ENCODE peak calls at places on chromosome 2, in five cellular contexts. W is GM12878, D is K562, U is HepG2, A is SK-N-SH. I is an unnamed sample.

GRCh38 chr2:212021947-212022346 is 516.7 kb downstream of the ERBB4 start:
- DNase-seq in W (no peak), D (no peak), U (peak; percentile 7), A (no peak), I (no peak)

GRCh38 chr2:85911836-85912692 is 23.3 kb upstream of the ST3GAL5 start:
- DNase-seq in W (no peak), D (no peak), U (no peak), A (no peak), I (no peak)

GRCh38 chr2:236653863-236654262 is 84.2 kb downstream of the ACKR3 start:
- DNase-seq in W (no peak), D (no peak), U (no peak), A (no peak), I (no peak)

GRCh38 chr2:220855296-220855695 is 716.8 kb downstream of the EPHA4 start:
- DNase-seq in W (no peak), D (no peak), U (no peak), A (no peak), I (no peak)

GRCh38 chr2:102385522-102385921 is 29.9 kb downstream of the IL18R1 start:
- DNase-seq in W (no peak), D (no peak), U (no peak), A (no peak), I (no peak)

GRCh38 chr2:239203443-239204142 is 197.2 kb downstream of the HDAC4 start:
- DNase-seq in W (no peak), D (no peak), U (no peak), A (no peak), I (no peak)

GRCh38 chr2:45649855-45650806 is 1.3 kb upstream of the PRKCE start:
- DNase-seq in W (no peak), D (peak; percentile 46), U (peak; percentile 64), A (peak; percentile 89), I (peak; percentile 60)

GRCh38 chr2:100577777-100578176 is 15.0 kb downstream of the PDCL3 start:
- DNase-seq in W (no peak), D (no peak), U (no peak), A (no peak), I (no peak)

GRCh38 chr2:219167997-219168396 is 1.8 kb downstream of the SLC23A3 start:
- DNase-seq in W (no peak), D (no peak), U (no peak), A (no peak), I (no peak)

GRCh38 chr2:101188683-101189405 is 37.7 kb upstream of the TBC1D8 start:
- DNase-seq in W (no peak), D (peak; percentile 39), U (peak; percentile 70), A (peak; percentile 74), I (peak; percentile 69)

GRCh38 chr2:28493636-28494035 is 2.2 kb upstream of the PLB1 start:
- DNase-seq in W (no peak), D (no peak), U (no peak), A (no peak), I (no peak)

GRCh38 chr2:29920631-29921559 is 491 bp downstream of the ALK start:
- DNase-seq in W (no peak), D (no peak), U (no peak), A (peak; percentile 76), I (peak; percentile 17)

GRCh38 chr2:212245868-212246267 is 292.7 kb downstream of the ERBB4 start:
- DNase-seq in W (no peak), D (no peak), U (no peak), A (no peak), I (no peak)

GRCh38 chr2:157413342-157414035 is 30.4 kb downstream of the CYTIP start:
- DNase-seq in W (peak; percentile 97), D (no peak), U (no peak), A (no peak), I (no peak)

GRCh38 chr2:195471807-195472206 is 185.2 kb upstream of the SLC39A10 start:
- DNase-seq in W (no peak), D (no peak), U (no peak), A (no peak), I (no peak)

GRCh38 chr2:159859583-159859982 is 61.6 kb upstream of the CD302 start:
- DNase-seq in W (no peak), D (no peak), U (no peak), A (no peak), I (no peak)

GRCh38 chr2:205807229-205807628 is 124.9 kb downstream of the NRP2 start:
- DNase-seq in W (no peak), D (no peak), U (no peak), A (no peak), I (no peak)

GRCh38 chr2:210252699-210253606 is 27.7 kb upstream of the ACADL start:
- DNase-seq in W (no peak), D (no peak), U (no peak), A (no peak), I (no peak)

GRCh38 chr2:19711470-19712372 is 190.1 kb downstream of the TTC32 start:
- DNase-seq in W (no peak), D (no peak), U (peak; percentile 46), A (no peak), I (peak; percentile 15)

GRCh38 chr2:68031546-68032160 is 31.2 kb downstream of the C1D start:
- DNase-seq in W (peak; percentile 12), D (peak; percentile 46), U (peak; percentile 64), A (peak; percentile 48), I (peak; percentile 27)

GRCh38 chr2:134675294-134675693 is 43.5 kb downstream of the TMEM163 start:
- DNase-seq in W (no peak), D (no peak), U (no peak), A (no peak), I (no peak)

GRCh38 chr2:127173073-127173472 is 47.0 kb downstream of the CYP27C1 start:
- DNase-seq in W (no peak), D (no peak), U (no peak), A (no peak), I (no peak)

GRCh38 chr2:16645771-16646559 is 19.7 kb downstream of the CYRIA start:
- DNase-seq in W (no peak), D (peak; percentile 24), U (no peak), A (no peak), I (no peak)

GRCh38 chr2:96260404-96261260 is 5.2 kb downstream of the TMEM127 start:
- DNase-seq in W (no peak), D (peak; percentile 74), U (peak; percentile 100), A (peak; percentile 81), I (peak; percentile 52)

GRCh38 chr2:119897996-119898395 is 114.9 kb upstream of the EPB41L5 start:
- DNase-seq in W (no peak), D (no peak), U (no peak), A (no peak), I (no peak)

GRCh38 chr2:202721621-202722020 is 86.9 kb downstream of the FAM117B start:
- DNase-seq in W (no peak), D (no peak), U (peak; percentile 6), A (no peak), I (no peak)

DNA sequence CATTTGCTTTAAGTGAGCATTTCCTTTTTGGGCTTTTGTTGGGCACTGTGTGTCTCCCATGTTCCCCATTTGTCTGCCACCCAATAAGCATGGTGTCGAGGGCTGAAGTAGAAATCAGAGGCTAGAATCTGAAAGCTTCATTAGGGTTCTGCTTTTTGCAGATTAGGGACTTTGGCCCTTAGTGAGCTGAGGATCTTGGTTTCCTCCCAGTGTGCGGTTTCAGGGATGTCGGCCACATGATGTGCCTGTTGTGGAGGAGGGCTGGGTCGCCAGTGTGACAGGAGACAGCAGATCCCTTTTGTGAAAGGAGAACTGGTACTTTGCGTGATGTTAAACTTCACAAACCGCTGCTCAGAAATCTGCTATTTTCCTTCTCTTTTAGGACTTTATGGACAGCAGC is 41.1 kb downstream of the PLEKHB2 start:
- DNase-seq in W (no peak), D (no peak), U (no peak), A (no peak), I (no peak)
- TF ChIP-seq FOXM1 in W (no peak), D (no peak), U (no peak), A (no peak), I (no peak)

GRCh38 chr2:11054783-11055751 is 100.2 kb upstream of the SLC66A3 start:
- DNase-seq in W (no peak), D (no peak), U (no peak), A (no peak), I (no peak)

GRCh38 chr2:11055816-11056215 is 99.5 kb upstream of the SLC66A3 start:
- DNase-seq in W (no peak), D (no peak), U (no peak), A (no peak), I (no peak)

GRCh38 chr2:11048335-11049008 is 106.8 kb upstream of the SLC66A3 start:
- DNase-seq in W (no peak), D (no peak), U (no peak), A (no peak), I (no peak)

GRCh38 chr2:11051280-11051679 is 104.0 kb upstream of the SLC66A3 start:
- DNase-seq in W (no peak), D (no peak), U (no peak), A (no peak), I (no peak)

DNA sequence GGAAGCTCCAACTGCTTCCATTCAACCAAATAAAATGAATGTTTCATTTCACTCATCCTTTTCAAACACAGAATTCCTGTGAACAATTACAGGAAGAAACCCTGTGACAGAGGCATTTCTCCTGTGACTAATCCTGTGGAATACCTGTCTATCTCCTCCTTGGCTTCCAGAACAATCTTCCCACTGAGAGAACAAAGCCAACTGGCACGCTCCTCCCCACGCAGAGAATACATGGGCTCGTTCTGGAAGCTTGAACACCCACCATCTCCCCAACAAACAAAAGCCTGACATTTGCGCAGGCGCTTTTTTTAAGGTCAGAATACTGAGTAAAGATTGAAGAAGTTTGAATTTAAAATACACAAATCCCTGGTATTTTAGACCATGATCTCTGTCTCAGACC is 104.7 kb upstream of the SLC66A3 start:
- DNase-seq in W (no peak), D (no peak), U (no peak), A (no peak), I (no peak)
- TF ChIP-seq FOXM1 in W (no peak), D (no peak), U (no peak), A (no peak), I (no peak)

GRCh38 chr2:164737612-164738081 is 104.0 kb downstream of the COBLL1 start:
- DNase-seq in W (no peak), D (peak; percentile 34), U (peak; percentile 82), A (peak; percentile 57), I (peak; percentile 73)

GRCh38 chr2:164742738-164743317 is 98.8 kb downstream of the COBLL1 start:
- DNase-seq in W (no peak), D (no peak), U (peak; percentile 95), A (no peak), I (no peak)

GRCh38 chr2:164735309-164735919 is 106.2 kb downstream of the COBLL1 start:
- DNase-seq in W (no peak), D (no peak), U (no peak), A (no peak), I (no peak)

GRCh38 chr2:164745012-164745797 is 96.4 kb downstream of the COBLL1 start:
- DNase-seq in W (no peak), D (no peak), U (peak; percentile 58), A (no peak), I (no peak)

GRCh38 chr2:164739966-164740365 is 101.7 kb downstream of the COBLL1 start:
- DNase-seq in W (no peak), D (no peak), U (no peak), A (no peak), I (no peak)
- TF ChIP-seq FOXM1 in W (no peak), D (no peak), U (no peak), A (no peak), I (no peak)

GRCh38 chr2:241330616-241330981 is 14.9 kb downstream of the SEPTIN2 start:
- DNase-seq in W (no peak), D (no peak), U (no peak), A (no peak), I (no peak)
- TF ChIP-seq FOXM1 in W (no peak), D (no peak), U (no peak), A (no peak), I (no peak)